ENCODE peak calls at places on chromosomes 13 and 19, in nine cellular contexts. N is heart left ventricle; D is CD4-positive, alpha-beta T cell; K is NB4; T is suprapubic skin; A is lung; C is H9; Q is fibroblast of lung; V is AG04450. F is an unnamed sample.

GRCh38 chr13:33787051-33787591 is 30.8 kb upstream of the RFC3 start:
- DNase-seq in D (no peak), Q (no peak), N (no peak), V (no peak), T (no peak), A (no peak), K (peak; percentile 25), C (no peak), F (no peak)

GRCh38 chr19:57192993-57193392 is 1.7 kb downstream of the ZNF264 start:
- DNase-seq in D (no peak), Q (no peak), A (no peak), C (no peak), T (no peak), V (no peak), N (no peak), K (no peak), F (no peak)

GRCh38 chr13:24208314-24208713 is 47.8 kb downstream of the SPATA13 start:
- DNase-seq in C (no peak), T (no peak), A (no peak), D (no peak), K (no peak), N (no peak), Q (peak; percentile 88), V (peak; percentile 69), F (no peak)

GRCh38 chr19:3373971-3374368 is 7.6 kb downstream of the NFIC start:
- DNase-seq in D (no peak), A (no peak), K (no peak), Q (no peak), N (no peak), T (no peak), C (no peak), V (no peak), F (no peak)

GRCh38 chr13:98432638-98433037 is 144.3 kb downstream of the STK24 start:
- DNase-seq in D (no peak), A (no peak), K (no peak), N (no peak), V (no peak), C (no peak), Q (no peak), T (no peak), F (no peak)

GRCh38 chr13:44373601-44374347 is at the start of gene SERP2:
- DNase-seq in C (peak; percentile 90), N (peak; percentile 61), K (no peak), A (no peak), T (peak; percentile 62), D (no peak), V (no peak), Q (peak; percentile 46), F (peak; percentile 71)

GRCh38 chr19:18975864-18976263 is 34.8 kb upstream of the HOMER3 start:
- DNase-seq in N (no peak), Q (no peak), D (no peak), V (no peak), T (no peak), C (no peak), A (no peak), K (no peak), F (no peak)

GRCh38 chr13:32840840-32841713 is 175.1 kb upstream of the KL start:
- DNase-seq in Q (no peak), C (no peak), T (no peak), N (peak; percentile 37), A (no peak), K (no peak), D (no peak), V (no peak), F (no peak)

GRCh38 chr13:20799726-20800416 is 26.1 kb upstream of the EEF1AKMT1 start:
- DNase-seq in K (no peak), D (no peak), T (no peak), C (no peak), Q (peak; percentile 44), A (no peak), N (no peak), V (no peak), F (no peak)

GRCh38 chr19:8209111-8209964 is at the start of gene CERS4:
- DNase-seq in T (peak; percentile 82), C (peak; percentile 96), Q (peak; percentile 44), K (peak; percentile 96), A (peak; percentile 77), D (peak; percentile 72), V (no peak), N (peak; percentile 79), F (peak; percentile 91)

GRCh38 chr13:113768018-113768905 is 9.2 kb downstream of the TMEM255B start:
- DNase-seq in Q (no peak), D (no peak), N (no peak), T (no peak), V (no peak), A (no peak), C (no peak), K (no peak), F (no peak)

GRCh38 chr19:54388001-54388802 is 23.5 kb upstream of the LAIR1 start:
- DNase-seq in C (no peak), V (no peak), N (peak; percentile 23), Q (no peak), K (peak; percentile 92), D (peak; percentile 32), T (no peak), A (no peak), F (peak; percentile 2)

GRCh38 chr19:58477871-58478270 is 1.7 kb downstream of the ZNF446 start:
- DNase-seq in K (no peak), V (no peak), N (no peak), D (no peak), A (no peak), T (no peak), Q (no peak), C (peak; percentile 22), F (no peak)

GRCh38 chr13:37657134-37657533 is 58.6 kb upstream of the POSTN start:
- DNase-seq in A (no peak), V (no peak), N (no peak), T (no peak), Q (peak; percentile 31), D (no peak), K (no peak), C (no peak), F (no peak)

GRCh38 chr13:39942901-39943273 is 287.4 kb downstream of the COG6 start:
- DNase-seq in T (peak; percentile 75), V (peak; percentile 33), D (peak; percentile 58), C (peak; percentile 87), Q (peak; percentile 77), N (peak; percentile 59), A (peak; percentile 60), K (peak; percentile 73), F (peak; percentile 65)

GRCh38 chr19:19662344-19662743 is 1.1 kb downstream of the ATP13A1 start:
- DNase-seq in K (no peak), C (no peak), Q (no peak), T (no peak), N (no peak), V (no peak), D (no peak), A (no peak), F (no peak)

GRCh38 chr13:23673354-23673753 is 103.1 kb downstream of the TNFRSF19 start:
- DNase-seq in A (peak; percentile 36), V (peak; percentile 95), Q (peak; percentile 99), T (no peak), C (no peak), D (no peak), N (no peak), K (no peak), F (no peak)

GRCh38 chr13:43848250-43848649 is 31.3 kb downstream of the CCDC122 start:
- DNase-seq in V (peak; percentile 21), N (no peak), T (no peak), Q (peak; percentile 69), A (no peak), C (no peak), D (no peak), K (peak; percentile 81), F (no peak)

GRCh38 chr13:30702006-30702405 is 33.3 kb upstream of the ALOX5AP start:
- DNase-seq in K (no peak), T (no peak), Q (no peak), A (no peak), V (no peak), C (no peak), D (no peak), N (no peak), F (no peak)
- TF ChIP-seq CTCF in K (peak; percentile 5), T (no peak), Q (no peak), A (no peak), V (no peak), C (peak; percentile 51), D (no peak), N (no peak), F (no peak)

GRCh38 chr19:6802336-6803035 is 30.0 kb downstream of the VAV1 start:
- DNase-seq in K (peak; percentile 94), T (no peak), C (peak; percentile 54), D (peak; percentile 40), N (peak; percentile 37), A (peak; percentile 53), Q (no peak), V (no peak), F (no peak)
- TF ChIP-seq CTCF in K (peak; percentile 16), T (no peak), C (no peak), D (no peak), N (no peak), A (no peak), Q (no peak), V (no peak), F (no peak)

GRCh38 chr19:1841209-1841924 is 6.9 kb downstream of the REXO1 start:
- DNase-seq in A (no peak), V (no peak), T (no peak), C (no peak), N (no peak), D (no peak), Q (no peak), K (peak; percentile 84), F (no peak)

GRCh38 chr19:1845642-1846041 is 2.6 kb downstream of the REXO1 start:
- DNase-seq in Q (no peak), A (no peak), C (no peak), D (no peak), K (no peak), T (no peak), V (no peak), N (no peak), F (no peak)

GRCh38 chr19:1843116-1843515 is 5.2 kb downstream of the REXO1 start:
- DNase-seq in D (no peak), N (no peak), K (no peak), Q (no peak), T (no peak), C (no peak), A (no peak), V (no peak), F (no peak)

GRCh38 chr19:1844536-1845515 is 3.5 kb downstream of the REXO1 start:
- DNase-seq in N (no peak), K (no peak), Q (no peak), D (no peak), A (no peak), T (no peak), C (no peak), V (no peak), F (no peak)

GRCh38 chr19:1843646-1844394 is 4.5 kb downstream of the REXO1 start:
- DNase-seq in A (no peak), Q (no peak), N (no peak), K (no peak), D (no peak), C (no peak), T (no peak), V (no peak), F (no peak)
- TF ChIP-seq CTCF in A (no peak), Q (no peak), N (no peak), K (no peak), D (no peak), C (peak; percentile 54), T (no peak), V (no peak), F (peak; percentile 10)

DNA sequence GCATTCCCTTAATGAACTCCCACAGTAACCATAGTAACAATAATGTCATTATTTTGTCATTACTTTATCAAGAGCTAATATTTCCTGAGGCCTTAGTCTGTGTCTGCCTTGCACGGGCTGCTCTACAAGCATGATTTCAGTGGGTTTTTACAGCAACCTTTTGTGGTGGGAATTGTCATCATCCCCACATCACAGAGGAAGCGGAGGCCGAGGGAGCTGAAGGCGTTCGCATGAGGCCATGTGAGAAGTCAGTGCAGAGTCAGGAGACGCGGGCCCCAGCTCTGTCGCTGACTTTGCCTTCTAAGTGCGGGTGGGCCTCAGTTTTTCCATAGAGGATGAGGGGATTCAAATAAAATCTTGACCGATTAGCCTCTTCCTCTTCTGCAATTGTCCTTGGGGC is 2.4 kb downstream of the KRTDAP start:
- DNase-seq in Q (no peak), V (no peak), N (no peak), C (no peak), T (no peak), D (no peak), K (no peak), A (no peak), F (no peak)
- TF ChIP-seq CTCF in Q (no peak), V (no peak), N (no peak), C (no peak), T (no peak), D (no peak), K (no peak), A (no peak), F (no peak)

F was measured in nephron progenitor cell.